ENCODE peak calls at places on chromosomes 4 and X, in seven cellular contexts. B, E, Y, C, G, D and O are unnamed samples.

GRCh38 chr4:24514808-24515207 is 69.5 kb downstream of the DHX15 start:
- DNase-seq in B (no peak), E (no peak), Y (peak; percentile 18), C (no peak), G (no peak), D (no peak), O (no peak)

GRCh38 chr4:7139167-7139979 is 53.0 kb upstream of the SORCS2 start:
- DNase-seq in B (no peak), E (no peak), Y (peak; percentile 76), C (no peak), G (no peak), D (no peak), O (no peak)

GRCh38 chr4:4859010-4859798 is at the start of gene MSX1:
- DNase-seq in B (peak; percentile 81), E (peak; percentile 60), Y (peak; percentile 91), C (peak; percentile 79), G (no peak), D (peak; percentile 91), O (peak; percentile 86)

GRCh38 chr4:14096406-14096965 is 469.0 kb upstream of the BOD1L1 start:
- DNase-seq in B (no peak), E (no peak), Y (no peak), C (no peak), G (no peak), D (no peak), O (no peak)

GRCh38 chr4:85280963-85281362 is 194.0 kb upstream of the ARHGAP24 start:
- DNase-seq in B (no peak), E (no peak), Y (no peak), C (no peak), G (no peak), D (no peak), O (no peak)

GRCh38 chrX:47631676-47632075 is 1.9 kb upstream of the CFP start:
- DNase-seq in B (no peak), E (no peak), Y (no peak), C (no peak), G (no peak), D (no peak), O (no peak)

GRCh38 chrX:136450050-136450830 is 37.5 kb upstream of the BRS3 start:
- DNase-seq in B (no peak), E (no peak), Y (no peak), C (no peak), G (no peak), D (no peak), O (no peak)

GRCh38 chrX:153519569-153520285 is 2.3 kb downstream of the ATP2B3 start:
- DNase-seq in B (no peak), E (no peak), Y (no peak), C (no peak), G (no peak), D (no peak), O (no peak)

GRCh38 chr4:184978211-184978610 is 40.1 kb upstream of the HELT start:
- DNase-seq in B (no peak), E (no peak), Y (no peak), C (no peak), G (no peak), D (no peak), O (no peak)

GRCh38 chr4:30945586-30945985 is 225.4 kb downstream of the PCDH7 start:
- DNase-seq in B (no peak), E (peak; percentile 61), Y (no peak), C (no peak), G (no peak), D (no peak), O (no peak)

GRCh38 chr4:184801781-184802180 is 24.0 kb downstream of the ACSL1 start:
- DNase-seq in B (no peak), E (no peak), Y (no peak), C (no peak), G (no peak), D (no peak), O (no peak)

GRCh38 chrX:45344597-45344996 is 143.9 kb upstream of the DIPK2B start:
- DNase-seq in B (no peak), E (no peak), Y (no peak), C (no peak), G (no peak), D (no peak), O (no peak)

DNA sequence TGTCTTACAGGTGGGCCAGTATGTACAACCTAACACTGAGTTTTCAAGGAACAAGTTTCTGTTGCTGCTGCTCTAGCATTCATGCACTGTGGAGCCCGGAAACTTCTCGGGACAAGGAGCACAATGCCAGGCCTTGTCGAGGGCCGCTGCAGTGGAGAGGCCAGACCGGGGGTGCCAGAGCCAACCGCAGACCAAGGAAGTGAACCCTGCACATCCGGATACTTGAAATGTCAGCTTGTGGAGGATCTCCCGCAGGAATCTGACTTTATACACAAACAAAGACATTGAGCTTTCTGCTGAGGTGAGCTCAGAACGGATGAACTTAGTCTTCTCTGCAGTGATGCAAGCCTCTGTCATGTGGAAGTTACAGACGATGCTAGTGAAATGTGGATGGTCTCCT is 99.5 kb downstream of the ZNF827 start:
- DNase-seq in B (no peak), E (no peak), Y (no peak), C (no peak), G (no peak), D (no peak), O (peak; percentile 93)
- TF ChIP-seq JUND in B (no peak), E (no peak), Y (no peak), C (no peak), G (no peak), D (no peak), O (no peak)

DNA sequence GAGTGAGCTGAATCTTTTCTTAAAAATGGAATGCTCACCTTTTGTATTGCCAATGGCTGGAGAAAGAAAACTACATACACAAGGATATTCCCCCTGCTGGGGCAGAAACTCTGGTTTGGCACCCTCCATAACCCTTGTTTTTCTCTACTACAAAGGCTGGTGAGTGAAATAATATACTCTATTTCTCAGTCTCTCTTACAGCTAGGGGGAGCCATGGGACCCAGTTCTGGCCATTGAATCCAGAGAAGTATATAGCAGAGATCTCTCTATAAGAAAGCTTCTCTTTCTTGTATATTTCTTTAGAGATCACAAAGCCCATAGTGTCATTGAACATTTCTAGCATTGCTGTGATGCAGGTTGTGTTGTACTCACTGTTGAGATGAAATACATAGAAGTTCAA is 49.8 kb downstream of the SMPX start:
- DNase-seq in B (no peak), E (no peak), Y (no peak), C (no peak), G (no peak), D (peak; percentile 0), O (peak; percentile 26)
- TF ChIP-seq JUND in B (no peak), E (no peak), Y (no peak), C (no peak), G (no peak), D (no peak), O (no peak)

GRCh38 chr4:159383569-159383934 is 280.7 kb downstream of the RAPGEF2 start:
- DNase-seq in B (no peak), E (no peak), Y (no peak), C (peak; percentile 77), G (no peak), D (no peak), O (no peak)

GRCh38 chr4:159374749-159375535 is 272.1 kb downstream of the RAPGEF2 start:
- DNase-seq in B (no peak), E (no peak), Y (no peak), C (no peak), G (no peak), D (no peak), O (no peak)

GRCh38 chr4:159376289-159376688 is 273.4 kb downstream of the RAPGEF2 start:
- DNase-seq in B (no peak), E (no peak), Y (no peak), C (no peak), G (no peak), D (no peak), O (no peak)

GRCh38 chr4:159382875-159383568 is 280.1 kb downstream of the RAPGEF2 start:
- DNase-seq in B (no peak), E (no peak), Y (no peak), C (peak; percentile 21), G (no peak), D (no peak), O (no peak)

DNA sequence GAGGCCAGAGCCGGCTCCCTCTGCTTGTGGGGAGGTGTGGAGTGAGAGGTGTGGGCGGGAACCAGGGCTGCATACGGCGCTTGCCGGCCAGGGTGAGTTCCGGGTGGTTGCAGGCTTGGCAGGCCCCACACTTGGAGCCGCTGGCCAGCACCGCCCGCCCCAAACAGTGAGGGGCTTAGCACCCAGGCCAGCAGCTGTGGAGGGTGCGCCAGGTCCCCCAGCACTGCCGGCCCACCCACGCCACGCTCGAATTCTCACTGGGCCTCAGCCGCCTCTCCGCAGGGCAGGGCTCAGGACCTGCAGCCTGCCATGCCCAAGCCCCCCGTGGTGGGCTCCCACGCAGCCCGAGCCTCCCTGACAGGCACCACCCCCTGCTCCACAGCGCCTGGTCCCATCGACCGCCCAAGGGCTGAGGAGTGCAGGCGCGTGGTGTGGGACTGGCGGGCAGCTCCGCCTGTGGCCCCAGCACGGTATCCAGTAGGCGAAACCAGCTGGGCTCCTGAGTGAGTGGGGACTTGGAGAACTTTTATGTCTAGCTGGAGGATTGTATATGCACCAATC is 275.3 kb downstream of the RAPGEF2 start:
- DNase-seq in B (no peak), E (no peak), Y (no peak), C (no peak), G (no peak), D (no peak), O (no peak)
- TF ChIP-seq JUND in B (no peak), E (no peak), Y (no peak), C (no peak), G (no peak), D (no peak), O (no peak)

GRCh38 chr4:129144755-129145206 is 48.8 kb downstream of the C4orf33 start:
- DNase-seq in B (no peak), E (no peak), Y (peak; percentile 25), C (no peak), G (no peak), D (peak; percentile 52), O (no peak)

GRCh38 chr4:129143359-129143758 is 47.4 kb downstream of the C4orf33 start:
- DNase-seq in B (no peak), E (no peak), Y (no peak), C (no peak), G (no peak), D (no peak), O (no peak)

GRCh38 chr4:129140521-129140920 is 44.6 kb downstream of the C4orf33 start:
- DNase-seq in B (no peak), E (no peak), Y (no peak), C (no peak), G (no peak), D (no peak), O (no peak)

GRCh38 chr4:129136433-129136832 is 40.5 kb downstream of the C4orf33 start:
- DNase-seq in B (no peak), E (no peak), Y (no peak), C (no peak), G (no peak), D (no peak), O (no peak)

DNA sequence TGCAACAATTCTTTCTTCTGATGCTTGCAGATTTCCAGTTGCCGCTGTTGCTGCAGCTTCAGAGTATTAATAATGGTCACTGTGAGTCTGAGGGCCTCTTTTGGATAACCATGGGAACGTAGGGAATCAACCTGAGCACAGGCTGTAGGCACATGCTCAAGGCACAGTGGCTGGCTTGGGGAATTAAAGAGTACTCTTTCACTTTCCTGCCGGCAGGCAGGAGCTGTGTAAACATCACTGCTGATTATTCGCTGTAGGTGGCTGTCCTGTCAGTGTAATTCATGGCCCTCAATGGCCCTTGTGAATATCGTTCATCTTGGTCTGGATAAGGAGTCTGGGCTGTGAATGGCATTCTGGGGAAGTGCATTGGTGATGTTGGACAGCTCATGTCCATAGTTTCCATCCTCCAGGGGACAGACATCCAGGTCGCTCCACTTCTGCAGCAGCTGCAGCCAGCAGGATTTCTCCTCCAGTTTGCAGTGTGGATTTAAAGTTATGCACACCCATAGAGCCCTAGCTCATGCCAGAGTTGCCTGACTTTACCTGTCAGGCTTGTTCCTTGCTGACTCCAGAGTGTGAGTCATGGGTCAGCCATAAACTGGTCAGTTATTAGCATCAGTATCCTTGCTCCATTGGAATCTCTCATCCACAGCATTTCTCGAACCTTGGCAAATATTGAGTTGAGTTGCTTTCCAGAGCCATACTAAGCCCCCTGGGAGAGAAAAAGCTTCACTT is 43.0 kb downstream of the C4orf33 start:
- DNase-seq in B (no peak), E (no peak), Y (no peak), C (no peak), G (no peak), D (no peak), O (peak; percentile 56)
- TF ChIP-seq JUND in B (no peak), E (no peak), Y (no peak), C (no peak), G (no peak), D (no peak), O (no peak)